ENCODE peak calls at places on chromosomes 1 and 21, in five cellular contexts. R is K562, K is GM12892, L is HepG2, J is GM12878. Q is an unnamed sample.

GRCh38 chr1:228830954-228831481 is 95.7 kb downstream of the RHOU start:
- DNase-seq in R (no peak), K (peak; percentile 30), L (peak; percentile 66), J (peak; percentile 46), Q (no peak)

GRCh38 chr21:30227633-30228404 is 11.9 kb upstream of the CLDN8 start:
- DNase-seq in R (peak; percentile 21), L (no peak), K (no peak), J (no peak), Q (no peak)

GRCh38 chr1:156858555-156858956 is 361 bp downstream of the INSRR start:
- DNase-seq in K (no peak), J (no peak), R (peak; percentile 55), L (no peak), Q (no peak)

GRCh38 chr21:45529785-45530422 is 12.3 kb downstream of the SLC19A1 start:
- DNase-seq in J (no peak), R (no peak), K (no peak), L (no peak), Q (no peak)

GRCh38 chr21:37443683-37444082 is 77.1 kb downstream of the DYRK1A start:
- DNase-seq in L (no peak), K (no peak), R (no peak), J (no peak), Q (no peak)

GRCh38 chr1:93681095-93681548 is 515 bp downstream of the BCAR3 start:
- DNase-seq in L (no peak), K (no peak), J (no peak), R (no peak), Q (no peak)

GRCh38 chr1:23125489-23125888 is 43.2 kb downstream of the LUZP1 start:
- DNase-seq in L (no peak), K (no peak), R (no peak), J (no peak), Q (no peak)

GRCh38 chr1:55706397-55706796 is 491.2 kb upstream of the USP24 start:
- DNase-seq in K (no peak), L (no peak), J (no peak), R (no peak), Q (no peak)

GRCh38 chr1:193569696-193570269 is 383.4 kb upstream of the B3GALT2 start:
- DNase-seq in R (no peak), J (no peak), K (no peak), L (no peak), Q (no peak)

GRCh38 chr1:155174334-155175280 is 958 bp downstream of the TRIM46 start:
- DNase-seq in J (no peak), L (no peak), K (no peak), R (no peak), Q (peak; percentile 36)

GRCh38 chr21:16455978-16456377 is 726.2 kb downstream of the USP25 start:
- DNase-seq in L (no peak), J (no peak), K (no peak), R (no peak), Q (no peak)

GRCh38 chr21:16040601-16041000 is 310.8 kb downstream of the USP25 start:
- DNase-seq in R (no peak), L (peak; percentile 2), K (no peak), J (no peak), Q (no peak)

GRCh38 chr21:46092026-46092764 is 5.7 kb upstream of the COL6A2 start:
- DNase-seq in K (no peak), J (no peak), L (no peak), R (no peak), Q (peak; percentile 5)

GRCh38 chr1:4107291-4107690 is 207.2 kb upstream of the C1orf174 start:
- DNase-seq in J (no peak), R (no peak), K (no peak), L (no peak), Q (no peak)

GRCh38 chr21:39144191-39144590 is 39.1 kb downstream of the PSMG1 start:
- DNase-seq in J (no peak), R (peak; percentile 59), K (no peak), L (no peak), Q (no peak)

GRCh38 chr1:206708058-206708457 is 23.4 kb downstream of the MAPKAPK2 start:
- DNase-seq in L (peak; percentile 32), K (no peak), R (peak; percentile 32), J (no peak), Q (no peak)

GRCh38 chr21:37552496-37553399 is 186.2 kb downstream of the DYRK1A start:
- DNase-seq in K (no peak), R (no peak), L (no peak), J (no peak), Q (no peak)

GRCh38 chr1:179151908-179152682 is 70.2 kb downstream of the TOR3A start:
- DNase-seq in J (peak; percentile 7), K (no peak), L (peak; percentile 95), R (no peak), Q (no peak)

GRCh38 chr1:96238426-96238825 is 483.2 kb upstream of the PTBP2 start:
- DNase-seq in K (no peak), J (no peak), R (no peak), L (no peak), Q (no peak)

GRCh38 chr1:99728494-99729235 is 37.8 kb downstream of the FRRS1 start:
- DNase-seq in J (no peak), K (no peak), R (peak; percentile 33), L (peak; percentile 56), Q (no peak)

GRCh38 chr1:20233866-20234265 is 47.5 kb upstream of the PLA2G2C start:
- DNase-seq in K (no peak), J (no peak), R (no peak), L (no peak), Q (no peak)

GRCh38 chr1:36523850-36524249 is 41.1 kb upstream of the CSF3R start:
- DNase-seq in L (no peak), K (no peak), J (no peak), R (no peak), Q (no peak)

GRCh38 chr1:50328552-50328951 is 94.7 kb downstream of the DMRTA2 start:
- DNase-seq in J (no peak), L (no peak), K (no peak), R (no peak), Q (no peak)

GRCh38 chr1:78673120-78673519 is 23.5 kb downstream of the IFI44 start:
- DNase-seq in K (no peak), R (no peak), J (no peak), L (peak; percentile 11), Q (no peak)

GRCh38 chr1:50978144-50978851 is 8.3 kb downstream of the CDKN2C start:
- DNase-seq in R (peak; percentile 80), L (peak; percentile 49), J (no peak), K (peak; percentile 32), Q (peak; percentile 22)

GRCh38 chr21:32682696-32683474 is 44.9 kb downstream of the SYNJ1 start:
- DNase-seq in J (no peak), L (no peak), K (no peak), R (no peak), Q (no peak)

GRCh38 chr1:178091986-178092745 is 1.7 kb upstream of the RASAL2 start:
- DNase-seq in R (no peak), L (peak; percentile 29), K (no peak), J (no peak), Q (no peak)

GRCh38 chr1:234170622-234171021 is 202.6 kb upstream of the COA6 start:
- DNase-seq in R (no peak), K (no peak), L (no peak), J (no peak), Q (no peak)

GRCh38 chr1:8467308-8467707 is 149.4 kb downstream of the SLC45A1 start:
- DNase-seq in L (no peak), R (no peak), J (no peak), K (no peak), Q (no peak)

GRCh38 chr1:1431845-1432565 is 3.5 kb upstream of the VWA1 start:
- DNase-seq in R (no peak), K (no peak), L (peak; percentile 87), J (no peak), Q (no peak)

GRCh38 chr1:1433804-1434130 is 1.7 kb upstream of the VWA1 start:
- DNase-seq in K (peak; percentile 30), R (no peak), L (no peak), J (no peak), Q (peak; percentile 44)

GRCh38 chr1:1432566-1432950 is 2.9 kb upstream of the VWA1 start:
- DNase-seq in J (no peak), L (no peak), R (no peak), K (no peak), Q (no peak)

GRCh38 chr1:1434131-1434811 is 1.2 kb upstream of the VWA1 start:
- DNase-seq in J (no peak), L (peak; percentile 53), K (peak; percentile 32), R (peak; percentile 33), Q (peak; percentile 43)

DNA sequence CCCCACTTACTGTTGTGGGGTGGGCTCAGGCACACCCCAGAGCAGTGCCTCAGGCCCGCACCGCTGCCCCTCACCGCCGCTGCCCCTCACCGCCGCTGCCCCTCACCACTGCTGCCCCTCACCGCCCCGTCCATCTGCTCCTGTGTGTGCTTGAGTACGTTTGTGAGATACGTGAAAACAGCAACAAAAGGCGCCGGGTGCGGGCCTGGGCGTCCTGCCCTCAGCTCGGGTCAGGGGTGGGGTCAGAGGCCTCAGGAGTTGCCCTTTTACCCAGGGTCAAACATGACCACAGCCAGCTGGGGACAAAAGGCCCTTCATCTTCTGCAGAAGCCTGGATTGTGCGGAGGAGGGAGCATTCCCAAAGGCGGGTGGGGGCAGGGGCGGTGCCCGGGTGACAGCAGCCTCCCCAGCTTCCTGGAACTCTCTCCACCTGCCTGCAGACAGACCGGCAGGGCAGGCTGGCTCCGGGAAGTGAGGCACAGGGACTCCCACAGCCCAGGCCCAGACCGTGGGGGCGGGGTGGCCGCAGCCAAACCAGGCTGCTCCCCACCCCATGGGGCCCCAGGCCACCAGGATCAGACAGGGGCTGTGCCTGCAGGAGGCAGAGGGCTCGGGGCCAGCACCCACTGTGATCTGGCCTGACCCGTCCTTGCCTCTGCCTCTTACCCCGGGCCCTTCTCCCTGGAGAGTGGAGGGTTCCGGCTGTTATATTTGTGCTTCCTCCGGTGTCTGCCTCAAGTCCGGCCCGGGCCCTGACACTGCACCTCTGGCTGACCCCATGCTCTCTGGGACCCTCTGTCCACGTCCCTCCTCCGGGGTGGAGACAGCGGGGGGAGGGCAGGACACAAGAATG is 2.3 kb upstream of the VWA1 start:
- DNase-seq in R (peak; percentile 84), K (peak; percentile 37), L (peak; percentile 96), J (no peak), Q (peak; percentile 39)
- TF ChIP-seq TAF1 in R (no peak), K (no peak), L (peak; percentile 90), J (no peak), Q (no peak)

GRCh38 chr1:232891656-232892317 is 58.6 kb upstream of the NTPCR start:
- DNase-seq in K (no peak), J (no peak), R (no peak), L (no peak), Q (no peak)

GRCh38 chr1:232890340-232890953 is 60.0 kb upstream of the NTPCR start:
- DNase-seq in R (no peak), J (no peak), L (no peak), K (no peak), Q (no peak)

GRCh38 chr1:232894436-232894835 is 56.0 kb upstream of the NTPCR start:
- DNase-seq in K (no peak), J (no peak), R (no peak), L (no peak), Q (no peak)

GRCh38 chr1:232893481-232894313 is 56.7 kb upstream of the NTPCR start:
- DNase-seq in L (no peak), R (no peak), K (no peak), J (no peak), Q (no peak)

GRCh38 chr1:232891116-232891515 is 59.3 kb upstream of the NTPCR start:
- DNase-seq in J (no peak), R (no peak), K (no peak), L (no peak), Q (no peak)
- TF ChIP-seq TAF1 in J (no peak), R (no peak), K (no peak), L (no peak), Q (no peak)

GRCh38 chr1:18282851-18283600 is 175.4 kb downstream of the IGSF21 start:
- DNase-seq in K (peak; percentile 52), J (peak; percentile 34), R (no peak), L (no peak), Q (no peak)
- TF ChIP-seq TAF1 in K (no peak), J (no peak), R (no peak), L (no peak), Q (no peak)

GRCh38 chr1:11764519-11764918 is 2.5 kb downstream of the C1orf167 start:
- DNase-seq in R (no peak), L (no peak), J (no peak), K (no peak), Q (no peak)
- TF ChIP-seq TAF1 in R (no peak), L (no peak), J (no peak), K (no peak), Q (no peak)

Q was measured in GM12891.